ENCODE peak calls at places on chromosomes 5 and 9, in four cellular contexts. I, W, Q and M are unnamed samples.
A peak's percentile ranks its signal among the peaks of the same experiment; 100 is the strongest.

GRCh38 chr5:37776826-37777225 is 63.0 kb downstream of the GDNF start:
- DNase-seq in I (no peak), Q (no peak), W (no peak), M (no peak)

GRCh38 chr9:78054180-78054579 is 22.6 kb upstream of the GNAQ start:
- DNase-seq in I (no peak), W (peak; percentile 12), Q (no peak), M (no peak)

GRCh38 chr9:36301227-36301626 is 43.0 kb upstream of the GNE start:
- DNase-seq in W (no peak), Q (no peak), I (no peak), M (no peak)

GRCh38 chr9:74953235-74953741 is 576 bp upstream of the C9orf40 start:
- DNase-seq in Q (no peak), W (no peak), I (no peak), M (no peak)

GRCh38 chr9:90900130-90900529 is 98.5 kb downstream of the SYK start:
- DNase-seq in Q (no peak), W (no peak), I (no peak), M (peak; percentile 39)

GRCh38 chr5:116492016-116492623 is 82.5 kb downstream of the SEMA6A start:
- DNase-seq in Q (peak; percentile 41), W (no peak), I (no peak), M (no peak)

GRCh38 chr9:128136816-128137793 is 9.6 kb upstream of the PTGES2 start:
- DNase-seq in W (no peak), Q (no peak), I (no peak), M (peak; percentile 5)

GRCh38 chr5:101535626-101536025 is 632.5 kb upstream of the ST8SIA4 start:
- DNase-seq in I (no peak), Q (no peak), W (no peak), M (no peak)

GRCh38 chr5:160903076-160903475 is 51.1 kb upstream of the ATP10B start:
- DNase-seq in W (no peak), Q (no peak), I (no peak), M (no peak)

GRCh38 chr5:14595189-14595588 is 13.6 kb downstream of the OTULINL start:
- DNase-seq in W (no peak), I (no peak), Q (peak; percentile 80), M (no peak)

GRCh38 chr5:94777163-94777885 is 158.9 kb downstream of the SLF1 start:
- DNase-seq in Q (no peak), W (no peak), I (no peak), M (no peak)

GRCh38 chr5:96257904-96258303 is 175.1 kb downstream of the PCSK1 start:
- DNase-seq in Q (no peak), I (no peak), W (no peak), M (no peak)

GRCh38 chr5:119218830-119219782 is 136.7 kb upstream of the TNFAIP8 start:
- DNase-seq in I (no peak), W (no peak), Q (no peak), M (no peak)

GRCh38 chr9:129253820-129254381 is 75.8 kb upstream of the IER5L start:
- DNase-seq in W (no peak), Q (no peak), I (peak; percentile 74), M (no peak)

GRCh38 chr5:96193946-96194345 is 232.3 kb upstream of the ELL2 start:
- DNase-seq in Q (no peak), I (no peak), W (no peak), M (no peak)

GRCh38 chr9:114321759-114322158 is 1.1 kb upstream of the ORM1 start:
- DNase-seq in I (no peak), Q (no peak), W (no peak), M (no peak)

GRCh38 chr9:135226369-135227050 is 139.0 kb downstream of the OLFM1 start:
- DNase-seq in Q (no peak), I (no peak), W (no peak), M (no peak)

GRCh38 chr5:95863383-95863757 is 40.8 kb upstream of the GLRX start:
- DNase-seq in Q (no peak), I (no peak), W (no peak), M (no peak)

GRCh38 chr9:88992556-88992955 is 1.3 kb downstream of the S1PR3 start:
- DNase-seq in Q (no peak), I (no peak), W (no peak), M (no peak)

GRCh38 chr5:117943521-117943920 is 1044.8 kb downstream of the DTWD2 start:
- DNase-seq in I (no peak), Q (no peak), W (no peak), M (peak; percentile 20)

GRCh38 chr9:96418920-96419690 is 935 bp upstream of the ZNF367 start:
- DNase-seq in Q (peak; percentile 71), W (peak; percentile 32), I (peak; percentile 93), M (peak; percentile 82)

GRCh38 chr5:170389250-170389902 is at the start of gene KCNMB1:
- DNase-seq in I (no peak), Q (peak; percentile 22), W (no peak), M (no peak)

GRCh38 chr5:82885657-82886389 is 191.4 kb downstream of the TMEM167A start:
- DNase-seq in W (no peak), I (no peak), Q (no peak), M (no peak)

GRCh38 chr5:64784451-64785025 is 15.8 kb downstream of the CWC27 start:
- DNase-seq in I (peak; percentile 38), W (peak; percentile 65), Q (peak; percentile 63), M (peak; percentile 72)

GRCh38 chr9:20981486-20981885 is 50.0 kb downstream of the HACD4 start:
- DNase-seq in W (no peak), I (no peak), Q (no peak), M (no peak)

GRCh38 chr5:39006650-39007049 is 67.5 kb downstream of the RICTOR start:
- DNase-seq in I (no peak), W (no peak), Q (no peak), M (no peak)

GRCh38 chr5:176446884-176447537 is 1.2 kb upstream of the FAF2 start:
- DNase-seq in I (no peak), W (no peak), Q (no peak), M (peak; percentile 31)

GRCh38 chr9:98600631-98601030 is 108.1 kb downstream of the GABBR2 start:
- DNase-seq in I (peak; percentile 67), W (no peak), Q (no peak), M (no peak)

GRCh38 chr9:12813960-12814876 is 39.4 kb downstream of the LURAP1L start:
- DNase-seq in I (peak; percentile 36), Q (no peak), W (no peak), M (no peak)

GRCh38 chr5:139138790-139139189 is 59.4 kb downstream of the SIL1 start:
- DNase-seq in W (no peak), I (peak; percentile 30), Q (no peak), M (peak; percentile 27)

GRCh38 chr9:89350988-89351557 is 32.8 kb downstream of the SECISBP2 start:
- DNase-seq in W (no peak), I (no peak), Q (no peak), M (no peak)

GRCh38 chr5:72515211-72515610 is 8.0 kb upstream of the ZNF366 start:
- DNase-seq in W (no peak), Q (no peak), I (no peak), M (no peak)